ENCODE peak calls at places on chromosomes 16 and 17, in four cellular contexts. O is endothelial cell of umbilical vein, I is ovary, P is progenitor cell of endocrine pancreas. S is an unnamed sample.

GRCh38 chr16:1639282-1639681 is 27.1 kb downstream of the CRAMP1 start:
- DNase-seq in O (no peak), I (no peak), P (no peak), S (no peak)

GRCh38 chr17:3926860-3927627 is 10.8 kb upstream of the P2RX1 start:
- DNase-seq in O (no peak), I (no peak), P (no peak), S (no peak)

GRCh38 chr16:31464781-31465260 is 5.5 kb downstream of the ARMC5 start:
- DNase-seq in O (no peak), I (no peak), P (no peak), S (no peak)

GRCh38 chr16:54456291-54456690 is 169.7 kb upstream of the IRX3 start:
- DNase-seq in O (no peak), I (no peak), P (no peak), S (no peak)

GRCh38 chr16:59632266-59632855 is 898.2 kb upstream of the GOT2 start:
- DNase-seq in O (peak), I (no peak), P (no peak), S (no peak)

GRCh38 chr17:71914812-71915211 is 206.0 kb upstream of the SOX9 start:
- DNase-seq in O (no peak), I (no peak), P (no peak), S (no peak)

GRCh38 chr17:34990921-34991365 is 10.6 kb downstream of the LIG3 start:
- DNase-seq in O (no peak), I (no peak), P (no peak), S (no peak)

GRCh38 chr16:1082952-1083675 is 10.6 kb downstream of the SSTR5 start:
- DNase-seq in O (peak), I (no peak), P (no peak), S (no peak)

GRCh38 chr17:80063815-80064585 is 27.6 kb downstream of the CCDC40 start:
- DNase-seq in O (no peak), I (peak), P (no peak), S (no peak)

GRCh38 chr16:55476625-55477533 is 2.1 kb upstream of the MMP2 start:
- DNase-seq in O (no peak), I (peak), P (no peak), S (no peak)

GRCh38 chr17:45139533-45139920 is 4.0 kb downstream of the ACBD4 start:
- DNase-seq in O (no peak), I (no peak), P (no peak), S (no peak)

GRCh38 chr16:5906351-5906750 is 808.8 kb upstream of the EEF2KMT start:
- DNase-seq in O (no peak), I (no peak), P (no peak), S (no peak)

GRCh38 chr17:49575524-49576120 is at the start of gene NXPH3:
- DNase-seq in O (peak), I (peak), P (peak), S (peak)

GRCh38 chr17:64041912-64042311 is 21.5 kb upstream of the ICAM2 start:
- DNase-seq in O (no peak), I (no peak), P (no peak), S (no peak)

GRCh38 chr17:10772425-10773380 is 31.2 kb downstream of the TMEM238L start:
- DNase-seq in O (no peak), I (no peak), P (no peak), S (peak)

GRCh38 chr16:79008869-79009179 is 591.7 kb downstream of the MAF start:
- DNase-seq in O (no peak), I (no peak), P (no peak), S (no peak)

GRCh38 chr16:70577256-70577698 is 53.7 kb downstream of the SF3B3 start:
- DNase-seq in O (peak), I (no peak), P (no peak), S (no peak)

GRCh38 chr17:16931318-16932060 is 40.4 kb downstream of the TNFRSF13B start:
- DNase-seq in O (no peak), I (no peak), P (no peak), S (no peak)

GRCh38 chr17:39845052-39845976 is 18.8 kb downstream of the IKZF3 start:
- DNase-seq in O (no peak), I (no peak), P (no peak), S (no peak)

GRCh38 chr16:14240216-14240843 is 169.2 kb downstream of the MRTFB start:
- DNase-seq in O (no peak), I (peak), P (no peak), S (no peak)

GRCh38 chr17:68379150-68379510 is 78.2 kb downstream of the WIPI1 start:
- DNase-seq in O (no peak), I (no peak), P (no peak), S (no peak)

GRCh38 chr16:88373211-88373610 is 9.5 kb upstream of the ZNF469 start:
- DNase-seq in O (no peak), I (no peak), P (no peak), S (no peak)

GRCh38 chr17:49677933-49678847 is at the start of gene SPOP:
- DNase-seq in O (peak), I (peak), P (peak), S (peak)

GRCh38 chr17:64202683-64203430 is 60.2 kb downstream of the TEX2 start:
- DNase-seq in O (no peak), I (no peak), P (no peak), S (no peak)

GRCh38 chr16:87331241-87331801 is 14.1 kb upstream of the C16orf95 start:
- DNase-seq in O (no peak), I (no peak), P (no peak), S (no peak)

GRCh38 chr16:85850344-85850880 is 48.5 kb upstream of the IRF8 start:
- DNase-seq in O (no peak), I (no peak), P (no peak), S (no peak)

GRCh38 chr17:78709119-78709681 is 72.9 kb downstream of the CYTH1 start:
- DNase-seq in O (no peak), I (no peak), P (no peak), S (no peak)

GRCh38 chr16:59148312-59148711 is 414.2 kb upstream of the GOT2 start:
- DNase-seq in O (no peak), I (no peak), P (no peak), S (no peak)

GRCh38 chr16:74372953-74373846 is 2.9 kb upstream of the NPIPB15 start:
- DNase-seq in O (no peak), I (no peak), P (no peak), S (no peak)

GRCh38 chr16:70805380-70805779 is 4.4 kb upstream of the VAC14 start:
- DNase-seq in O (no peak), I (no peak), P (no peak), S (no peak)

GRCh38 chr17:42743595-42744282 is 1.1 kb downstream of the EZH1 start:
- DNase-seq in O (no peak), I (peak), P (no peak), S (no peak)

GRCh38 chr16:82630219-82630618 is 3.5 kb downstream of the CDH13 start:
- DNase-seq in O (no peak), I (no peak), P (no peak), S (no peak)

GRCh38 chr16:1944612-1945199 is 1.7 kb upstream of the MSRB1 start:
- DNase-seq in O (no peak), I (no peak), P (no peak), S (no peak)

GRCh38 chr17:77473615-77474226 is 333.0 kb downstream of the SEC14L1 start:
- DNase-seq in O (no peak), I (no peak), P (no peak), S (no peak)

GRCh38 chr17:22267019-22267418 is 574.7 kb downstream of the KCNJ18 start:
- DNase-seq in O (no peak), I (no peak), P (no peak), S (no peak)

GRCh38 chr16:8730335-8730915 is 56.0 kb downstream of the ABAT start:
- DNase-seq in O (no peak), I (no peak), P (no peak), S (no peak)

GRCh38 chr17:39513915-39514314 is 52.6 kb downstream of the CDK12 start:
- DNase-seq in O (no peak), I (no peak), P (no peak), S (no peak)

GRCh38 chr16:11743308-11744074 is 834 bp upstream of the TXNDC11 start:
- DNase-seq in O (peak), I (no peak), P (no peak), S (no peak)

GRCh38 chr17:49497147-49498036 is 2.3 kb downstream of the NGFR start:
- DNase-seq in O (peak), I (no peak), P (peak), S (peak)

GRCh38 chr16:68084504-68085258 is 489 bp upstream of the NFATC3 start:
- DNase-seq in O (peak), I (peak), P (peak), S (peak)
- TF ChIP-seq CTCF in O (peak), I (peak), P (peak), S (peak)

GRCh38 chr16:57384248-57385070 is 12.2 kb downstream of the CX3CL1 start:
- DNase-seq in O (no peak), I (no peak), P (no peak), S (no peak)

GRCh38 chr16:57381791-57382534 is 9.7 kb downstream of the CX3CL1 start:
- DNase-seq in O (no peak), I (no peak), P (no peak), S (no peak)

GRCh38 chr16:57380671-57381462 is 8.6 kb downstream of the CX3CL1 start:
- DNase-seq in O (peak), I (no peak), P (no peak), S (no peak)

GRCh38 chr16:57383276-57384247 is 11.3 kb downstream of the CX3CL1 start:
- DNase-seq in O (no peak), I (no peak), P (no peak), S (no peak)

GRCh38 chr16:57382535-57383275 is 10.4 kb downstream of the CX3CL1 start:
- DNase-seq in O (no peak), I (no peak), P (no peak), S (no peak)
- TF ChIP-seq CTCF in O (no peak), I (no peak), P (no peak), S (no peak)

DNA sequence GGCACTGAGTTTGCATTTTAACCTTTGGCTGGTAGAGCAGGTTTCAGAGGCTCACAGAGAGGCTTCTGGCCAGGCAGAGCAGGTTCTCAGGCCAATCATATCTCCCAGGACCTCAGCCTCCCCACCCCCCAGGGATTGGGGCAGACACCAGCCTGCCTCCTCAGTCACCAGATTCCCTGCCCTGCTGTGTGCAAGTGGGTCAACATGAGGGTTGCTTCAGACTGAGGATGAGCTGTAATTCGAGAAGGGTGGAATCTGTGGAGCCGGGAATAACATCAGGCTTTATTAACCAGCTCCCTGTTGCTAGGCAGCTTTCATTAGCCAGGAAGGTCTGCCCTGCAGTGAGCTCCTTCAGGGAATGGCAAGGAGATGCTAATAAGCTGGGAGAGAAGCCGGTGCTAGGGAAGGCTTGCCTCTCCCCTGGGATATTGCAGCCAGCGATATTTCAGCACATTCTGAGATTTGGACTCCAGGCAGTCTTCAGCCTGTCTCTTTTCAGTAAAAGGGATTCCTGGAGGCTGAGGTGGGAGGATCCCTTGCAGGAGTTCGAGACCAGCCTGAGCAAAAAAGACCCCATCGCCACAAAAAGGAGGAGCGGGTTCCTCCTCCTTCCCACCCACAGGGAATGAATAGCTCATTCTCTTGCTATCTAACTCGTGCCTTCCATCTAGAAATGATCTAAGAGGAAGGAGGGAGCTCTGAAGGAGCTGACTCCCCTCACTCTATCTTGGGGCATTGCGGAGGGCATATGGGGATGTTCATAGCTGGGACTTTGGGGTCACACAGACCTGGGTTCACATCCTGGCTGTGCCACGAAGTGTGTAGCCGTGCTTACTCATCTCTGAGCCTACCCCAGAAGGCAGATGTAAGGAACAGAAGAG is 10.7 kb downstream of the SGSM2 start:
- DNase-seq in O (no peak), I (peak), P (no peak), S (peak)
- TF ChIP-seq CTCF in O (no peak), I (no peak), P (no peak), S (no peak)

DNA sequence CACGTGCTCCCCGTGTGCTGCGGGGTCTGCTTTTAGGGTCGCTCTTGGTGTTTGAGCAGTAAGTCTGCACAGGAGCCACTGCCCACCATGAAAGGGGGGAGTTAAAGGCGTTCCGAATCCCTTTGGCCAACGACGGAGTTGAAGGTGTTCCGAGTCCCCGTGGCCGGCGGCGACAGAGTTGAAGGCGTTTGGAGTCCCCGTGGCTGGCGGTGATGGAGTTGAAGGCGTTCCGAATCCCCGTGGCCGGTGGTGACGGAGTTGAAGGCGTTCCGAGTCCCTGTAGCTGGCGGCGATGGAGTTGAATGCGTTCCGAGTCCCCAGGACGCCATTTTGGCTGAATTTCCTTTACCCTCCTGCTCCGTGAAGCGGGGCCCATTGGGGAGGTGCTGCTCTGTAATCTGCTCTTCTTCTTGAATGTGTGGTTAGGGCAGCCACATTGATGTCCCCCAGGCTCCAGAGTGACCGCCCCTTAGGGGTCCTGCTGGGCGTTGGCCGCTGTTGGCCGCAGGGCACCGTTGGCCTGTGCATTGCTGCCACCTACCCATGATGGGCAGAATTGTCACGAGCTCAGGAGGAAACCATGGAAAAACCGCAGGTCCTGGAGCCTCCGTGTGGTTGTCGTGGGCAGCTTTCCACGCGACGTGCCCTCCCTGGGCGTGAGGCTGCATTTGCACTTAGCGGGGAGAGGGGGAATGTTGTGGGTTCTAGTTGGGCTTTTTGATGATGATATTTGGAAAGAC is 73.7 kb upstream of the ZNF750 start:
- DNase-seq in O (peak), I (no peak), P (no peak), S (no peak)
- TF ChIP-seq CTCF in O (peak), I (no peak), P (peak), S (peak)

GRCh38 chr16:57526498-57526897 is 9.9 kb downstream of the CCDC102A start:
- DNase-seq in O (no peak), I (no peak), P (no peak), S (no peak)

GRCh38 chr16:57528499-57529323 is 7.7 kb downstream of the CCDC102A start:
- DNase-seq in O (no peak), I (no peak), P (peak), S (no peak)

GRCh38 chr16:57525761-57526160 is 10.6 kb downstream of the CCDC102A start:
- DNase-seq in O (no peak), I (peak), P (no peak), S (no peak)

GRCh38 chr16:57527610-57528360 is 8.6 kb downstream of the CCDC102A start:
- DNase-seq in O (no peak), I (no peak), P (no peak), S (no peak)

GRCh38 chr16:57527027-57527426 is 9.3 kb downstream of the CCDC102A start:
- DNase-seq in O (no peak), I (no peak), P (no peak), S (no peak)
- TF ChIP-seq CTCF in O (no peak), I (no peak), P (no peak), S (no peak)

DNA sequence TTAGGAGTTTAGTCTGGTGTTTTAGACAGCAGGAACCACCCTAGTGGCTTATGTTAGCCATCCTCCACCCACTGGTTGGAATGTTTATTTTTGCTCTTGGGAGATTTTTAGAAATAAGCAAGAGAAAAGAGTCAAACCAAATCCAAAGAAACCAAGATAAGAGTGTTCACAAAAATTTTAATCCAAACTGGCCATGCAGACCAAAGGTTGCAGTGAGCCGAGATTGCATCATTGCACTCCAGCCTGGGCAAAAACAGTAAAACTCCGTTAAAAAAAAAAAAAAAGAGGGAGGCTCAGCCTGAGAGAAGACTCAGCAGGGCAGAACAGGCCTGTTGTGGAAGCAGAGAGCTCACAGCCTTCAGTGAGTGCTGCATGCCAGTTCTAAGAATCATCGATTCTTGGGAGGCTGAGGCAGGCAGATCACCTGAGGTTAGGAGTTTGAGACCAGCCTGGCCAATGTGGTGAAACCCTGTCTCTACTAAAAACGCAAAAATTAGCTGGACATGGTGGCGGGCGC is 12.2 kb upstream of the C16orf54 start:
- DNase-seq in O (no peak), I (peak), P (no peak), S (no peak)
- TF ChIP-seq CTCF in O (no peak), I (no peak), P (peak), S (no peak)

GRCh38 chr17:4934173-4934979 is 2.3 kb downstream of the GP1BA start:
- DNase-seq in O (peak), I (no peak), P (no peak), S (no peak)
- TF ChIP-seq CTCF in O (peak), I (no peak), P (peak), S (peak)

DNA sequence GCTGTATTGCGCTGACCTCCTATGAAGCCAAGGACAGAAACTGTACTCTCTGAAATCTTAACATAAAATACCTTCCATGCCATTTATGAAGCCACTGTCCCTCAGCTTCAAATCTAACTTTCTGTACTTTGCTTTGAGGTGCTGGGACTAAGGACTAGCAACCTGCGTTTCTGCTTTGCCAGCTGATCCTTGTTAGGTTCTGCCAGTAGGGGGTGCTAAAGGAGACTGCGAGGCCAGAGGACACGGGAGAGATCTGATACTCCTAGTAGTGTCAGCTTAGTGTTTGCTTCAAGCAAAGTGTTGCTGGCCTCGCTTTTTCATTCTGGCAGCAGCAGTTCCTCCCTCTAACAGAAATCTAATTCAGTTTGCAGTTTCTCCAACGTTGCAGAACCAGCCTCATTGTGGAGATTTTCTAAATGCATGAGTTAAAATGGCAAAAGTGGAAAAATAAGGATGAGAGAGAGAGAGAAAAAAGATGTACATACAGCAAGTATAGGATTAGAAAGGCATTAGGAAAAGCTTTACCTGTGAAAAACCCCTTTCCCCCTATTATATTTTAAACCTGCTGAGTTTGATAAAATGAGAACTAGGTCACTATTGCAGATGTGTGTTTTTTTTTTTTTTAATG is 297.5 kb downstream of the CA10 start:
- DNase-seq in O (no peak), I (no peak), P (peak), S (peak)
- TF ChIP-seq CTCF in O (no peak), I (no peak), P (peak), S (peak)

DNA sequence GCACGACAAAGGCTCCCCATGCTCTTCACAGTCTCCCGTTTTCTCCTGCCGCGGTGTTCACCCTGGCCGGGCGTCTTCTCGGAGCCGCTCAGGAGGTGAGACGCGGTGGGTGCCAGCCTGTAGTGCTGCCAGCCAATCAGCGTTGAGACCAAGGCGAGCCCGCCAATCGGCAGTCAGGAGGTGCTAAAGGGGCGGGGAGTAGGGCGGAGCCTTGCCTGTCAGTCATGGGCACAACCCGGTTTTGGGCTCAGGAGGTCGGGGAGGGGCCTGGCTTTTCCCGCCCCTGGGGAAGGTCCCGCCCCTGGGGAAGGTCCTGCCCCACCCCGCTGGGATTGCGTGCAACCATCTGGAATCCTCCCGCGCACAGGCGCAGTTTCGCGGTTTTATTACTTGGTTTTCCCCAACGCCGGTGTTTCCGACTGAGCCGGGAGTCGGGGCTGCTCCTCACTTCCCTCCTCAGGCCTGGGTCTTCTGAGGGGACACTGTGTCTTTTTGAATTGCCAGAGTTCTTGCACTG is at the start of gene PRDM7:
- DNase-seq in O (peak), I (peak), P (peak), S (peak)
- TF ChIP-seq CTCF in O (no peak), I (no peak), P (no peak), S (no peak)

S was measured in neural crest cell.